ENCODE peak calls at places on chromosomes 6 and 20, in eight cellular contexts. One of them, this sample, is unnamed.

GRCh38 chr6:152195896-152196295 is 388.4 kb downstream of the ESR1 start:
- DNase-seq in KBM-7: no peak
- DNase-seq in HS-5: no peak
- DNase-seq in right cardiac atrium: no peak
- DNase-seq in GM18507: no peak
- DNase-seq in IMR-90: no peak
- DNase-seq in esophagus muscularis mucosa: no peak
- DNase-seq in fibroblast of mammary gland: no peak
- DNase-seq in this sample: no peak

GRCh38 chr20:35187584-35188190 is 15.8 kb downstream of the PROCR start:
- DNase-seq in KBM-7: no peak
- DNase-seq in HS-5: no peak
- DNase-seq in right cardiac atrium: no peak
- DNase-seq in GM18507: no peak
- DNase-seq in IMR-90: peak
- DNase-seq in esophagus muscularis mucosa: no peak
- DNase-seq in fibroblast of mammary gland: no peak
- DNase-seq in this sample: no peak

GRCh38 chr6:27547157-27548075 is 74.5 kb upstream of the ZNF184 start:
- DNase-seq in KBM-7: peak
- DNase-seq in HS-5: peak
- DNase-seq in right cardiac atrium: no peak
- DNase-seq in GM18507: no peak
- DNase-seq in IMR-90: peak
- DNase-seq in esophagus muscularis mucosa: no peak
- DNase-seq in fibroblast of mammary gland: peak
- DNase-seq in this sample: no peak

GRCh38 chr6:71489736-71490135 is 201.1 kb downstream of the OGFRL1 start:
- DNase-seq in KBM-7: no peak
- DNase-seq in HS-5: peak
- DNase-seq in right cardiac atrium: no peak
- DNase-seq in GM18507: no peak
- DNase-seq in IMR-90: peak
- DNase-seq in esophagus muscularis mucosa: no peak
- DNase-seq in fibroblast of mammary gland: peak
- DNase-seq in this sample: no peak

GRCh38 chr6:32194825-32195651 is 2.6 kb upstream of the GPSM3 start:
- DNase-seq in KBM-7: peak
- DNase-seq in HS-5: no peak
- DNase-seq in right cardiac atrium: peak
- DNase-seq in GM18507: no peak
- DNase-seq in IMR-90: peak
- DNase-seq in esophagus muscularis mucosa: no peak
- DNase-seq in fibroblast of mammary gland: peak
- DNase-seq in this sample: no peak

GRCh38 chr6:138031850-138032249 is 75.4 kb downstream of the PERP start:
- DNase-seq in KBM-7: no peak
- DNase-seq in HS-5: no peak
- DNase-seq in right cardiac atrium: no peak
- DNase-seq in GM18507: no peak
- DNase-seq in IMR-90: no peak
- DNase-seq in esophagus muscularis mucosa: peak
- DNase-seq in fibroblast of mammary gland: no peak
- DNase-seq in this sample: no peak

GRCh38 chr6:33718713-33719112 is 7.2 kb upstream of the UQCC2 start:
- DNase-seq in KBM-7: no peak
- DNase-seq in HS-5: no peak
- DNase-seq in right cardiac atrium: no peak
- DNase-seq in GM18507: no peak
- DNase-seq in IMR-90: no peak
- DNase-seq in esophagus muscularis mucosa: no peak
- DNase-seq in fibroblast of mammary gland: no peak
- DNase-seq in this sample: no peak

GRCh38 chr6:73435236-73435635 is 16.9 kb downstream of the CGAS start:
- DNase-seq in KBM-7: no peak
- DNase-seq in HS-5: no peak
- DNase-seq in right cardiac atrium: no peak
- DNase-seq in GM18507: no peak
- DNase-seq in IMR-90: no peak
- DNase-seq in esophagus muscularis mucosa: no peak
- DNase-seq in fibroblast of mammary gland: no peak
- DNase-seq in this sample: no peak

GRCh38 chr6:157107915-157108651 is 215.2 kb downstream of the TMEM242 start:
- DNase-seq in KBM-7: no peak
- DNase-seq in HS-5: peak
- DNase-seq in right cardiac atrium: no peak
- DNase-seq in GM18507: no peak
- DNase-seq in IMR-90: peak
- DNase-seq in esophagus muscularis mucosa: peak
- DNase-seq in fibroblast of mammary gland: peak
- DNase-seq in this sample: no peak

GRCh38 chr20:48283470-48284110 is 498.3 kb upstream of the SULF2 start:
- DNase-seq in KBM-7: no peak
- DNase-seq in HS-5: peak
- DNase-seq in right cardiac atrium: peak
- DNase-seq in GM18507: no peak
- DNase-seq in IMR-90: peak
- DNase-seq in esophagus muscularis mucosa: no peak
- DNase-seq in fibroblast of mammary gland: peak
- DNase-seq in this sample: no peak

GRCh38 chr6:39961178-39961577 is 26.9 kb upstream of the MOCS1 start:
- DNase-seq in KBM-7: no peak
- DNase-seq in HS-5: peak
- DNase-seq in right cardiac atrium: peak
- DNase-seq in GM18507: no peak
- DNase-seq in IMR-90: peak
- DNase-seq in esophagus muscularis mucosa: peak
- DNase-seq in fibroblast of mammary gland: peak
- DNase-seq in this sample: no peak

GRCh38 chr20:52004720-52005119 is 186.9 kb downstream of the ZFP64 start:
- DNase-seq in KBM-7: peak
- DNase-seq in HS-5: peak
- DNase-seq in right cardiac atrium: no peak
- DNase-seq in GM18507: no peak
- DNase-seq in IMR-90: peak
- DNase-seq in esophagus muscularis mucosa: no peak
- DNase-seq in fibroblast of mammary gland: peak
- DNase-seq in this sample: no peak

GRCh38 chr20:57251344-57251743 is 15.1 kb downstream of the BMP7 start:
- DNase-seq in KBM-7: no peak
- DNase-seq in HS-5: no peak
- DNase-seq in right cardiac atrium: no peak
- DNase-seq in GM18507: no peak
- DNase-seq in IMR-90: no peak
- DNase-seq in esophagus muscularis mucosa: no peak
- DNase-seq in fibroblast of mammary gland: no peak
- DNase-seq in this sample: no peak

GRCh38 chr6:134584809-134585528 is 267.1 kb upstream of the SGK1 start:
- DNase-seq in KBM-7: no peak
- DNase-seq in HS-5: no peak
- DNase-seq in right cardiac atrium: no peak
- DNase-seq in GM18507: no peak
- DNase-seq in IMR-90: no peak
- DNase-seq in esophagus muscularis mucosa: no peak
- DNase-seq in fibroblast of mammary gland: no peak
- DNase-seq in this sample: no peak

GRCh38 chr6:167956983-167957492 is 40.4 kb upstream of the KIF25 start:
- DNase-seq in KBM-7: no peak
- DNase-seq in HS-5: no peak
- DNase-seq in right cardiac atrium: no peak
- DNase-seq in GM18507: no peak
- DNase-seq in IMR-90: peak
- DNase-seq in esophagus muscularis mucosa: no peak
- DNase-seq in fibroblast of mammary gland: peak
- DNase-seq in this sample: no peak

GRCh38 chr6:110232456-110232855 is 52.2 kb downstream of the CDC40 start:
- DNase-seq in KBM-7: no peak
- DNase-seq in HS-5: peak
- DNase-seq in right cardiac atrium: no peak
- DNase-seq in GM18507: no peak
- DNase-seq in IMR-90: peak
- DNase-seq in esophagus muscularis mucosa: no peak
- DNase-seq in fibroblast of mammary gland: peak
- DNase-seq in this sample: no peak

GRCh38 chr6:77368660-77369313 is 94.5 kb downstream of the HTR1B start:
- DNase-seq in KBM-7: no peak
- DNase-seq in HS-5: peak
- DNase-seq in right cardiac atrium: peak
- DNase-seq in GM18507: no peak
- DNase-seq in IMR-90: peak
- DNase-seq in esophagus muscularis mucosa: no peak
- DNase-seq in fibroblast of mammary gland: peak
- DNase-seq in this sample: no peak

This sample was measured in vagina.